ENCODE peak calls at places on chromosomes 16 and 17, in seven cellular contexts. K, E, R, M, W, U and O are unnamed samples.

GRCh38 chr16:75244844-75245758 is 6.3 kb downstream of the BCAR1 start:
- DNase-seq in K (peak), E (peak), R (peak), M (peak), W (peak), U (no peak), O (peak)

GRCh38 chr16:30136971-30137601 is 14.1 kb upstream of the MAPK3 start:
- DNase-seq in K (no peak), E (no peak), R (no peak), M (no peak), W (peak), U (no peak), O (no peak)

GRCh38 chr17:3447625-3448024 is 14.0 kb upstream of the OR1E2 start:
- DNase-seq in K (no peak), E (peak), R (no peak), M (peak), W (peak), U (no peak), O (no peak)

GRCh38 chr16:67395458-67396158 is 2.3 kb upstream of the TPPP3 start:
- DNase-seq in K (no peak), E (no peak), R (no peak), M (no peak), W (no peak), U (no peak), O (no peak)

GRCh38 chr16:84181144-84181915 is 5.5 kb downstream of the TAF1C start:
- DNase-seq in K (no peak), E (no peak), R (no peak), M (no peak), W (no peak), U (no peak), O (no peak)

GRCh38 chr16:84284168-84284722 is 10.4 kb upstream of the WFDC1 start:
- DNase-seq in K (no peak), E (no peak), R (no peak), M (peak), W (peak), U (no peak), O (no peak)

GRCh38 chr16:56401482-56401881 is 23.9 kb downstream of the AMFR start:
- DNase-seq in K (no peak), E (peak), R (no peak), M (no peak), W (peak), U (no peak), O (no peak)

GRCh38 chr17:3663102-3664011 is 5.0 kb downstream of the TAX1BP3 start:
- DNase-seq in K (no peak), E (no peak), R (no peak), M (no peak), W (no peak), U (no peak), O (no peak)

GRCh38 chr17:41500131-41500911 is 5.1 kb downstream of the KRT13 start:
- DNase-seq in K (peak), E (peak), R (no peak), M (peak), W (no peak), U (no peak), O (peak)

GRCh38 chr17:76527430-76528111 is 9.9 kb downstream of the CYGB start:
- DNase-seq in K (no peak), E (peak), R (peak), M (no peak), W (peak), U (no peak), O (no peak)

GRCh38 chr17:40443196-40443987 is at the start of gene IGFBP4:
- DNase-seq in K (peak), E (peak), R (peak), M (peak), W (peak), U (peak), O (peak)

GRCh38 chr16:68408428-68408827 is 39.9 kb downstream of the SMPD3 start:
- DNase-seq in K (no peak), E (no peak), R (no peak), M (no peak), W (no peak), U (no peak), O (no peak)

GRCh38 chr17:51666971-51667721 is 406.8 kb downstream of the UTP18 start:
- DNase-seq in K (no peak), E (no peak), R (no peak), M (no peak), W (no peak), U (no peak), O (peak)

GRCh38 chr16:68445458-68445857 is 2.9 kb downstream of the SMPD3 start:
- DNase-seq in K (peak), E (peak), R (no peak), M (peak), W (peak), U (no peak), O (peak)

GRCh38 chr17:55086635-55087058 is 118.1 kb downstream of the STXBP4 start:
- DNase-seq in K (peak), E (peak), R (peak), M (no peak), W (peak), U (no peak), O (peak)

GRCh38 chr17:80224683-80225082 is 4.5 kb downstream of the SLC26A11 start:
- DNase-seq in K (no peak), E (no peak), R (no peak), M (no peak), W (no peak), U (no peak), O (no peak)

GRCh38 chr17:55068862-55069771 is 100.6 kb downstream of the STXBP4 start:
- DNase-seq in K (no peak), E (no peak), R (no peak), M (no peak), W (peak), U (no peak), O (no peak)

GRCh38 chr17:56972111-56972730 is 5.7 kb upstream of the SCPEP1 start:
- DNase-seq in K (no peak), E (no peak), R (no peak), M (no peak), W (no peak), U (no peak), O (no peak)

GRCh38 chr16:89095401-89095974 is 1.8 kb downstream of the ACSF3 start:
- DNase-seq in K (no peak), E (no peak), R (no peak), M (no peak), W (no peak), U (no peak), O (no peak)

GRCh38 chr17:51356084-51356410 is 95.7 kb downstream of the UTP18 start:
- DNase-seq in K (no peak), E (no peak), R (no peak), M (no peak), W (no peak), U (no peak), O (no peak)

GRCh38 chr16:5042574-5043171 is 8.9 kb upstream of the NAGPA start:
- DNase-seq in K (peak), E (peak), R (no peak), M (no peak), W (peak), U (no peak), O (no peak)

GRCh38 chr17:19703776-19704371 is 12.5 kb downstream of the SLC47A2 start:
- DNase-seq in K (no peak), E (no peak), R (no peak), M (no peak), W (peak), U (no peak), O (no peak)

GRCh38 chr16:88349153-88349902 is 33.4 kb upstream of the ZNF469 start:
- DNase-seq in K (no peak), E (no peak), R (no peak), M (no peak), W (no peak), U (no peak), O (no peak)

GRCh38 chr17:78568051-78568450 is 9.1 kb downstream of the DNAH17 start:
- DNase-seq in K (no peak), E (no peak), R (no peak), M (no peak), W (peak), U (no peak), O (no peak)

GRCh38 chr17:75404739-75405364 is 626 bp downstream of the GRB2 start:
- DNase-seq in K (peak), E (peak), R (no peak), M (peak), W (peak), U (peak), O (no peak)

GRCh38 chr17:10871914-10872313 is 34.0 kb upstream of the PIRT start:
- DNase-seq in K (no peak), E (no peak), R (no peak), M (no peak), W (no peak), U (no peak), O (no peak)

GRCh38 chr17:18319604-18320256 is 4.6 kb downstream of the SMCR8 start:
- DNase-seq in K (peak), E (peak), R (peak), M (no peak), W (peak), U (no peak), O (peak)

GRCh38 chr16:83965444-83966152 is 2.4 kb upstream of the NECAB2 start:
- DNase-seq in K (no peak), E (no peak), R (no peak), M (no peak), W (no peak), U (no peak), O (no peak)

GRCh38 chr17:57294629-57295501 is 38.5 kb downstream of the MSI2 start:
- DNase-seq in K (peak), E (peak), R (no peak), M (no peak), W (peak), U (no peak), O (no peak)